ENCODE peak calls at places on chromosomes 5 and 9, in nine cellular contexts. R, H, D, N, O, X, Z, U and C are unnamed samples.

GRCh38 chr9:4048441-4048840 is 251.4 kb downstream of the GLIS3 start:
- DNase-seq in D (no peak), O (no peak), Z (no peak), X (peak; percentile 27), H (peak; percentile 56), U (no peak), N (no peak), R (no peak), C (peak; percentile 52)

GRCh38 chr5:172594431-172594830 is 46.6 kb upstream of the NEURL1B start:
- DNase-seq in Z (no peak), U (no peak), D (no peak), R (no peak), X (no peak), N (no peak), O (no peak), H (no peak), C (no peak)

GRCh38 chr9:86405926-86406325 is 51.7 kb upstream of the TUT7 start:
- DNase-seq in O (no peak), R (no peak), H (peak; percentile 68), N (no peak), Z (no peak), X (peak; percentile 84), U (no peak), D (no peak), C (peak; percentile 72)

GRCh38 chr5:121100931-121101330 is 636.8 kb downstream of the PRR16 start:
- DNase-seq in Z (no peak), N (no peak), X (no peak), H (no peak), O (no peak), R (no peak), U (no peak), D (no peak), C (no peak)

GRCh38 chr5:76074487-76074886 is 8.7 kb upstream of the SV2C start:
- DNase-seq in X (peak; percentile 56), U (no peak), O (peak; percentile 8), D (no peak), H (peak; percentile 4), R (peak; percentile 30), Z (no peak), N (no peak), C (no peak)

GRCh38 chr9:121956808-121957207 is 136.3 kb downstream of the TTLL11 start:
- DNase-seq in N (no peak), D (no peak), X (peak; percentile 37), R (no peak), O (no peak), H (peak; percentile 45), Z (no peak), U (no peak), C (no peak)

GRCh38 chr9:37529111-37529510 is 43.4 kb downstream of the POLR1E start:
- DNase-seq in N (peak; percentile 73), U (no peak), Z (no peak), O (peak; percentile 34), D (no peak), X (no peak), R (peak; percentile 45), H (no peak), C (no peak)

GRCh38 chr9:104810421-104811339 is 46.8 kb downstream of the NIPSNAP3B start:
- DNase-seq in Z (no peak), N (no peak), H (peak; percentile 90), R (no peak), D (peak; percentile 73), X (no peak), U (no peak), O (no peak), C (no peak)

GRCh38 chr9:93117924-93118862 is 15.9 kb downstream of the NINJ1 start:
- DNase-seq in H (no peak), N (no peak), Z (no peak), O (no peak), U (no peak), D (no peak), X (no peak), R (no peak), C (no peak)

DNA sequence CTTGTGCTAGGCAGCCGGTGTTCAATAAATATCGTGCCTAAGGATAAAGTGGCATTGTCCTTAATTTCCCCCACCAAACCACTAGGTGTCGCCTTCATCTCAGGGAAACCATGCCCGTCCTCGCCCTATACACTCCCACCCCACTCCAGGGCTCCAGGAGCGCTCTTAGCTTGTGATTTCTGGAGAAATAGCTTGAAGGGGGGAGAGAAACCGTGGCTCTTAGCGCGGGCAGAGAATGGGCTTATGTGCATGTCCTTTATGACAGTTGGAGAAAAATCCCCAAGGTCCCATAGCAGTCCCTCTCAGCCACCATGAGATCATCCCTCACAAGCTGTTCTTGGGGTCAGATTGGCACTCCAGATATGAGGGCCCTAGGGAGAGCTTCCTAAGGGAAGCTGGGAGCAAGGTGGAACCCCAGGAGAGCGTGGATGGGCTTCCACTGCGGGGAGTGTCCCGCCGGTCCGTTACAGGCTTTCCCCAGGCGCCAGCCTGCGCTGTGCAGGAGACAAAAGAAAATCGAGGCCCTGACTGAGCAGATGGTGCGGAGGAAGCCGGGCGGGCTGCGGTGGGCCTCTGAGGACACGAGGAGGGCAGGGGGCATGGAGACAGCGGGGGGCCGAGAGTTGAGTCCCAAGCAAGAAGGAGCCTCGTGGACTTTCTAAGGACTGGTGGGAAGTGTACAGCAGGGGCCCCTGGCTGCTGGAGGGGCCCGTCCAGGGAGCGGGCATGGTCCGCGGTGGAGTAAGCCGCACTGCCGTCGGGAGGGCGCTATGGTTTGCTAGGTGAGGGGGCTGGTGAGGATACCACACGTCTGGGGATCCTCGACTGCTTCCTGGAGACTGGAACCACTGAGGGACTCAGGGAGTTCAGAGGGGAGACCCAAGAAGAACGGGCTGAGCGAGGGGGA is 753 bp upstream of the NPR2 start:
- DNase-seq in Z (peak; percentile 71), D (peak; percentile 73), X (peak; percentile 89), N (peak; percentile 21), H (peak; percentile 77), R (peak; percentile 73), U (peak; percentile 62), O (peak; percentile 70), C (peak; percentile 83)
- H3K4me3 ChIP-seq in Z (no peak overlapping the region), D (peak overlapping the region; percentile 38), X (no peak overlapping the region), N (no peak overlapping the region), H (no peak overlapping the region), R (no peak overlapping the region), U (peak overlapping the region; percentile 20), O (no peak overlapping the region), C (no peak overlapping the region)

DNA sequence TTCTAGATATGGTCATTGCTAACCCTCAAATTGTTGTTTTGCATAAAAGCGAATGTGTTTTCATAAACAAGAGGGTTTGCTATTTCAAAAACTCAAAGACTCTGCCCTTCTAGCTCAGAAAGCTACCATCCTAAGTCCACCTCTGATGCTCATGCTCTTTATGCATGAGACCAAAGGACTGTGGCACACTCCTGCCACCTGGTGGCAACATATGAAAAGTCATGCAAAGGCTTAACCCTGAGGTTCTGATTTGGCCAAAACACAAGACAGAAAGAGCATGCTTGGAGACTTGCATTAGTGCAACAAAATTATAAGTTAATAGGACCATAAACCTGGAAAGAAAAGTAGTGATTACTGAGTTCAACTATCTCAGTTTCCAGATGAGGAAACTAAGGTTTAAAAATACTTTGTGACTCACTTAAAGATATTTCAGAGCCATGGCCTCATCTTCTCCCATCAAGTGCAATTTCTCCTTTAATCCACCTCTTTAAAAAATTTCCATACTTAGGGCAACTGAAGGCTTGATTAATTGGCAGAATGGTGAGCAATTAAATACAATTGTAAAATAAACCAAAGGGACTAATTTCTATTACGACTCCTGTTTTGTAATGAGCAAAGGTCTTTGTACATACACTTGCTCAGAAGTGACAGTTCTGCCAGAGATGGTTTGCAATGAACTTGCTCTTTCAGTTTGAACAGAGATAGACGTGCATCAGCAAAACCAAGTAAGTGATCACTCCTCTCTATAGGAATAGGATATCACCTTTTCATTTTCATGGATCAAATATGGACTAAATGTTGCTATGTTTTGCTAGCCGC is 110.7 kb upstream of the RAD23B start:
- DNase-seq in O (peak; percentile 56), N (no peak), U (peak; percentile 82), X (peak; percentile 76), R (peak; percentile 73), H (peak; percentile 84), Z (peak; percentile 79), D (peak; percentile 86), C (peak; percentile 64)
- H3K36me3 ChIP-seq in O (no peaks in the 10 kb centered on the region), N (no peaks in the 10 kb centered on the region), U (no peaks in the 10 kb centered on the region), X (no peaks in the 10 kb centered on the region), R (no peaks in the 10 kb centered on the region), H (no peaks in the 10 kb centered on the region), Z (no peaks in the 10 kb centered on the region), D (no peaks in the 10 kb centered on the region), C (no peaks in the 10 kb centered on the region)

DNA sequence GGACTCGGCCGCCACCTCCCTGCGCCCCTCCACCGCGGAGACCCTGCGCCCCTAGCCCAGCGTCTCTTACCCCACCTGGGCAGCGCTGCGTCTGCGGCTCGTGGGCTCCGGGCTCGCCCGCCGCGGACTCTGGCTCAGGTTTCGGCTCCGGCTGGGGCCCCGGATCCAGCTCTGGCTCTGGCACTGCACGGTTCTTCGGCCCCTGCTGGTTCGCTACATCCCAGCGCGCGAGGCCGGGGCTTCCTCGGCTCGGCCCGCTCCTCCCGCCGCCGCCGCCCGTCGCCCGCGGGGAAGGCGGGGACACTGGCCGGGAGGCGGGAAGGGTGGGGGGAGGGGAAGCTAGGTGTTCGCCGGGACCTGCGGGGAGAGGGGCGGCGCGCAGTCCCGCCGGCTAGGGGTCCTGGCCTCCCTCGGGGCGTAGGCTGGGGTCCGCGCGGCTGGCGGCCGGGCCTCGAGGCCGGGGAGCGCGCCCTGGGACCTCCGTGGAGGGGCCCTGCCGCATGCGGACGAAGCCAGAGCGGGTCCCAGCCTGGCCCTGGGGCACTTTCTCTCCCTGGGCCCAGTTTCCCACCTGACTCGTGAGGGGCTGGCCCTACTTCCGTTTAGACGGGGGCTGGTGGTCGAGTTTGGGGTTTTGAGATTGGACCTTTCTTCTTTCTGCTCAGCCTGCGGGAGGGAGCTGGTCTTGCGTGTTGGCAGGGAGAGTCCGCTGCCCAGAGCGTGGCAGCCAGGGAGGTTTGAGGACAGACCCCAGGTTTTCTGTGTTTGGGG is 5.7 kb upstream of the PITX1 start:
- DNase-seq in H (no peak), Z (no peak), U (no peak), X (no peak), D (peak; percentile 12), R (no peak), O (no peak), N (no peak), C (no peak)
- H3K4me1 ChIP-seq in H (peaks cover 6% of the 10 kb centered on the region), Z (no peaks in the 10 kb centered on the region), U (peaks cover 11% of the 10 kb centered on the region), X (no peaks in the 10 kb centered on the region), D (peaks cover 15% of the 10 kb centered on the region), R (peaks cover 77% of the 10 kb centered on the region), O (no peaks in the 10 kb centered on the region), N (peaks cover 15% of the 10 kb centered on the region), C (no peaks in the 10 kb centered on the region)

GRCh38 chr5:133252133-133252480 is 200.3 kb downstream of the HSPA4 start:
- DNase-seq in R (no peak), H (no peak), N (no peak), X (no peak), D (no peak), O (no peak), Z (no peak), U (no peak), C (no peak)

GRCh38 chr5:133250527-133250926 is 198.7 kb downstream of the HSPA4 start:
- DNase-seq in H (no peak), O (no peak), Z (no peak), X (no peak), U (no peak), D (no peak), R (peak; percentile 30), N (no peak), C (no peak)

GRCh38 chr5:133253076-133253475 is 201.3 kb downstream of the HSPA4 start:
- DNase-seq in X (no peak), O (no peak), Z (no peak), U (no peak), R (no peak), H (no peak), D (no peak), N (no peak), C (no peak)

GRCh38 chr5:133249593-133249992 is 197.8 kb downstream of the HSPA4 start:
- DNase-seq in U (no peak), D (no peak), R (no peak), N (no peak), O (no peak), Z (no peak), H (peak; percentile 74), X (no peak), C (no peak)

GRCh38 chr5:133251296-133252132 is 199.7 kb downstream of the HSPA4 start:
- DNase-seq in O (no peak), N (no peak), D (peak; percentile 37), Z (no peak), U (no peak), H (peak; percentile 59), X (no peak), R (no peak), C (peak; percentile 83)
- H3K4me3 ChIP-seq in O (no peak overlapping the region), N (no peak overlapping the region), D (no peak overlapping the region), Z (no peak overlapping the region), U (peak overlapping the region; percentile 11), H (no peak overlapping the region), X (no peak overlapping the region), R (no peak overlapping the region), C (peak overlapping the region; percentile 35)